ENCODE peak calls at places on chromosomes 3 and 15, in ten cellular contexts. T, L, O, V, P, Y, Q, J, F and S are unnamed samples.

GRCh38 chr15:89429023-89429422 is 67.4 kb downstream of the RHCG start:
- DNase-seq in T (peak), L (peak), O (no peak), V (no peak), P (no peak), Y (peak), Q (no peak), J (no peak), F (no peak), S (no peak)

GRCh38 chr3:159824341-159824740 is 164.3 kb upstream of the IL12A start:
- DNase-seq in T (peak), L (peak), O (no peak), V (no peak), P (no peak), Y (peak), Q (peak), J (no peak), F (no peak), S (no peak)

GRCh38 chr3:9862391-9863235 is 17.4 kb downstream of the CIDEC start:
- DNase-seq in T (no peak), L (peak), O (no peak), V (peak), P (no peak), Y (peak), Q (peak), J (peak), F (no peak), S (no peak)

GRCh38 chr3:172832983-172833382 is 82.5 kb downstream of the ECT2 start:
- DNase-seq in T (no peak), L (no peak), O (no peak), V (no peak), P (no peak), Y (no peak), Q (no peak), J (no peak), F (no peak), S (no peak)

GRCh38 chr3:73140772-73141434 is 79.4 kb downstream of the EBLN2 start:
- DNase-seq in T (no peak), L (no peak), O (no peak), V (no peak), P (no peak), Y (no peak), Q (peak), J (no peak), F (no peak), S (no peak)

GRCh38 chr3:158918008-158918407 is 116.2 kb downstream of the MFSD1 start:
- DNase-seq in T (peak), L (peak), O (peak), V (peak), P (peak), Y (peak), Q (peak), J (peak), F (peak), S (peak)

GRCh38 chr3:12135029-12135634 is 23.6 kb downstream of the TIMP4 start:
- DNase-seq in T (peak), L (peak), O (peak), V (peak), P (peak), Y (peak), Q (peak), J (peak), F (no peak), S (peak)

GRCh38 chr15:33623010-33623409 is 312.2 kb downstream of the RYR3 start:
- DNase-seq in T (no peak), L (no peak), O (no peak), V (no peak), P (no peak), Y (no peak), Q (no peak), J (no peak), F (no peak), S (no peak)

GRCh38 chr3:129663045-129663446 is 56.6 kb upstream of the PLXND1 start:
- DNase-seq in T (peak), L (no peak), O (no peak), V (no peak), P (no peak), Y (peak), Q (no peak), J (no peak), F (no peak), S (no peak)

GRCh38 chr15:57655809-57656208 is 50.7 kb upstream of the POLR2M start:
- DNase-seq in T (no peak), L (no peak), O (no peak), V (no peak), P (no peak), Y (no peak), Q (no peak), J (no peak), F (no peak), S (no peak)

GRCh38 chr3:15778332-15778858 is 19.4 kb downstream of the ANKRD28 start:
- DNase-seq in T (no peak), L (peak), O (no peak), V (peak), P (no peak), Y (no peak), Q (no peak), J (no peak), F (no peak), S (no peak)

GRCh38 chr15:92411256-92411655 is 17.6 kb downstream of the ST8SIA2 start:
- DNase-seq in T (no peak), L (no peak), O (no peak), V (no peak), P (no peak), Y (no peak), Q (no peak), J (no peak), F (no peak), S (no peak)

GRCh38 chr3:4820296-4821121 is 158.7 kb upstream of the BHLHE40 start:
- DNase-seq in T (no peak), L (no peak), O (no peak), V (no peak), P (no peak), Y (no peak), Q (no peak), J (no peak), F (no peak), S (no peak)

GRCh38 chr3:184734903-184735630 is 23.2 kb upstream of the MAGEF1 start:
- DNase-seq in T (no peak), L (no peak), O (no peak), V (no peak), P (no peak), Y (no peak), Q (no peak), J (no peak), F (no peak), S (no peak)

GRCh38 chr3:147394168-147394941 is 12.0 kb downstream of the ZIC4 start:
- DNase-seq in T (no peak), L (no peak), O (no peak), V (no peak), P (no peak), Y (no peak), Q (no peak), J (no peak), F (no peak), S (no peak)

GRCh38 chr3:128145279-128145678 is 8.0 kb upstream of the EEFSEC start:
- DNase-seq in T (no peak), L (no peak), O (no peak), V (no peak), P (peak), Y (no peak), Q (no peak), J (peak), F (no peak), S (peak)

GRCh38 chr3:74302959-74303358 is 311.5 kb downstream of the CNTN3 start:
- DNase-seq in T (no peak), L (no peak), O (no peak), V (no peak), P (no peak), Y (no peak), Q (no peak), J (no peak), F (no peak), S (no peak)

GRCh38 chr15:70281261-70281810 is 183.6 kb upstream of the TLE3 start:
- DNase-seq in T (no peak), L (no peak), O (no peak), V (no peak), P (no peak), Y (no peak), Q (no peak), J (no peak), F (no peak), S (no peak)

GRCh38 chr3:66411436-66411835 is 89.4 kb downstream of the LRIG1 start:
- DNase-seq in T (no peak), L (no peak), O (no peak), V (no peak), P (no peak), Y (no peak), Q (peak), J (no peak), F (no peak), S (no peak)